ENCODE peak calls at places on chromosomes 12 and 14, in eight cellular contexts. One of them, this sample, is unnamed.
A peak's percentile ranks its signal among the peaks of the same experiment; 100 is the strongest.

GRCh38 chr12:49702676-49703228 is 4.5 kb downstream of the FMNL3 start:
- DNase-seq in activated B cell treated with CpG ODN at 0.5 μM for 24 hours: no peak
- DNase-seq in thyroid gland: no peak
- DNase-seq in GM10248: no peak
- DNase-seq in tibial nerve: no peak
- DNase-seq in lower leg skin: no peak
- DNase-seq in A549: no peak
- DNase-seq in endodermal cell: no peak
- DNase-seq in this sample: no peak

GRCh38 chr12:116319316-116319715 is 41.8 kb upstream of the MED13L start:
- DNase-seq in GM10248: no peak
- DNase-seq in A549: no peak
- DNase-seq in tibial nerve: no peak
- DNase-seq in thyroid gland: peak; percentile 22
- DNase-seq in activated B cell treated with CpG ODN at 0.5 μM for 24 hours: no peak
- DNase-seq in endodermal cell: no peak
- DNase-seq in lower leg skin: no peak
- DNase-seq in this sample: no peak

GRCh38 chr14:92844220-92844619 is 50.1 kb downstream of the GOLGA5 start:
- DNase-seq in GM10248: no peak
- DNase-seq in lower leg skin: no peak
- DNase-seq in tibial nerve: no peak
- DNase-seq in thyroid gland: no peak
- DNase-seq in activated B cell treated with CpG ODN at 0.5 μM for 24 hours: no peak
- DNase-seq in endodermal cell: no peak
- DNase-seq in A549: no peak
- DNase-seq in this sample: no peak

GRCh38 chr14:67524152-67524963 is 8.7 kb upstream of the PLEKHH1 start:
- DNase-seq in thyroid gland: no peak
- DNase-seq in tibial nerve: no peak
- DNase-seq in GM10248: no peak
- DNase-seq in lower leg skin: no peak
- DNase-seq in activated B cell treated with CpG ODN at 0.5 μM for 24 hours: no peak
- DNase-seq in endodermal cell: no peak
- DNase-seq in A549: no peak
- DNase-seq in this sample: no peak

GRCh38 chr14:31927348-31927826 is 149.7 kb upstream of the ARHGAP5 start:
- DNase-seq in lower leg skin: no peak
- DNase-seq in thyroid gland: peak; percentile 58
- DNase-seq in GM10248: no peak
- DNase-seq in endodermal cell: no peak
- DNase-seq in activated B cell treated with CpG ODN at 0.5 μM for 24 hours: no peak
- DNase-seq in A549: peak; percentile 67
- DNase-seq in tibial nerve: no peak
- DNase-seq in this sample: peak; percentile 22

GRCh38 chr12:8948711-8949524 is 527 bp downstream of the M6PR start:
- DNase-seq in lower leg skin: no peak
- DNase-seq in activated B cell treated with CpG ODN at 0.5 μM for 24 hours: peak; percentile 24
- DNase-seq in GM10248: no peak
- DNase-seq in A549: peak; percentile 28
- DNase-seq in endodermal cell: peak; percentile 71
- DNase-seq in thyroid gland: no peak
- DNase-seq in tibial nerve: no peak
- DNase-seq in this sample: no peak

GRCh38 chr14:91405241-91405721 is 12.3 kb downstream of the CCDC88C start:
- DNase-seq in thyroid gland: no peak
- DNase-seq in A549: no peak
- DNase-seq in GM10248: no peak
- DNase-seq in activated B cell treated with CpG ODN at 0.5 μM for 24 hours: no peak
- DNase-seq in lower leg skin: no peak
- DNase-seq in endodermal cell: no peak
- DNase-seq in tibial nerve: no peak
- DNase-seq in this sample: no peak

GRCh38 chr12:93979189-93979588 is 169.2 kb upstream of the PLXNC1 start:
- DNase-seq in GM10248: peak; percentile 33
- DNase-seq in lower leg skin: no peak
- DNase-seq in activated B cell treated with CpG ODN at 0.5 μM for 24 hours: no peak
- DNase-seq in tibial nerve: no peak
- DNase-seq in thyroid gland: peak; percentile 27
- DNase-seq in endodermal cell: no peak
- DNase-seq in A549: no peak
- DNase-seq in this sample: no peak

GRCh38 chr12:4518106-4518728 is 20.5 kb upstream of the RAD51AP1 start:
- DNase-seq in GM10248: no peak
- DNase-seq in A549: no peak
- DNase-seq in lower leg skin: no peak
- DNase-seq in activated B cell treated with CpG ODN at 0.5 μM for 24 hours: no peak
- DNase-seq in tibial nerve: no peak
- DNase-seq in endodermal cell: no peak
- DNase-seq in thyroid gland: no peak
- DNase-seq in this sample: no peak

GRCh38 chr14:60760209-60760608 is 25.6 kb downstream of the MNAT1 start:
- DNase-seq in A549: no peak
- DNase-seq in activated B cell treated with CpG ODN at 0.5 μM for 24 hours: no peak
- DNase-seq in endodermal cell: no peak
- DNase-seq in lower leg skin: no peak
- DNase-seq in tibial nerve: no peak
- DNase-seq in GM10248: no peak
- DNase-seq in thyroid gland: no peak
- DNase-seq in this sample: no peak

GRCh38 chr14:20093442-20093841 is 17.1 kb upstream of the OR4K17 start:
- DNase-seq in tibial nerve: no peak
- DNase-seq in GM10248: no peak
- DNase-seq in A549: no peak
- DNase-seq in activated B cell treated with CpG ODN at 0.5 μM for 24 hours: no peak
- DNase-seq in thyroid gland: no peak
- DNase-seq in endodermal cell: no peak
- DNase-seq in lower leg skin: no peak
- DNase-seq in this sample: no peak

GRCh38 chr14:90503582-90503981 is 106.8 kb downstream of the CALM1 start:
- DNase-seq in A549: no peak
- DNase-seq in lower leg skin: no peak
- DNase-seq in endodermal cell: no peak
- DNase-seq in GM10248: no peak
- DNase-seq in activated B cell treated with CpG ODN at 0.5 μM for 24 hours: no peak
- DNase-seq in thyroid gland: peak; percentile 67
- DNase-seq in tibial nerve: no peak
- DNase-seq in this sample: no peak

GRCh38 chr14:77086017-77086727 is 11.9 kb upstream of the CIPC start:
- DNase-seq in A549: no peak
- DNase-seq in endodermal cell: peak; percentile 78
- DNase-seq in lower leg skin: no peak
- DNase-seq in tibial nerve: no peak
- DNase-seq in GM10248: peak; percentile 46
- DNase-seq in thyroid gland: peak; percentile 43
- DNase-seq in activated B cell treated with CpG ODN at 0.5 μM for 24 hours: no peak
- DNase-seq in this sample: no peak

GRCh38 chr14:75088566-75089373 is 19.3 kb downstream of the ZC2HC1C start:
- DNase-seq in lower leg skin: no peak
- DNase-seq in GM10248: peak; percentile 49
- DNase-seq in thyroid gland: peak; percentile 66
- DNase-seq in endodermal cell: peak; percentile 83
- DNase-seq in A549: peak; percentile 43
- DNase-seq in activated B cell treated with CpG ODN at 0.5 μM for 24 hours: no peak
- DNase-seq in tibial nerve: peak; percentile 92
- DNase-seq in this sample: peak; percentile 61

GRCh38 chr12:102474438-102475064 is 5.8 kb downstream of the IGF1 start:
- DNase-seq in GM10248: no peak
- DNase-seq in activated B cell treated with CpG ODN at 0.5 μM for 24 hours: no peak
- DNase-seq in endodermal cell: no peak
- DNase-seq in thyroid gland: peak; percentile 47
- DNase-seq in tibial nerve: no peak
- DNase-seq in A549: no peak
- DNase-seq in lower leg skin: no peak
- DNase-seq in this sample: no peak

GRCh38 chr14:76581592-76581991 is 179.7 kb upstream of the VASH1 start:
- DNase-seq in lower leg skin: no peak
- DNase-seq in tibial nerve: no peak
- DNase-seq in GM10248: no peak
- DNase-seq in activated B cell treated with CpG ODN at 0.5 μM for 24 hours: no peak
- DNase-seq in thyroid gland: no peak
- DNase-seq in endodermal cell: no peak
- DNase-seq in A549: no peak
- DNase-seq in this sample: no peak

GRCh38 chr12:118052324-118053070 is 8.5 kb downstream of the WSB2 start:
- DNase-seq in endodermal cell: peak; percentile 63
- DNase-seq in thyroid gland: peak; percentile 88
- DNase-seq in activated B cell treated with CpG ODN at 0.5 μM for 24 hours: no peak
- DNase-seq in GM10248: no peak
- DNase-seq in A549: peak; percentile 98
- DNase-seq in lower leg skin: peak; percentile 91
- DNase-seq in tibial nerve: peak; percentile 83
- DNase-seq in this sample: no peak

GRCh38 chr12:42332301-42332894 is 6.4 kb downstream of the PPHLN1 start:
- DNase-seq in thyroid gland: peak; percentile 19
- DNase-seq in GM10248: peak; percentile 61
- DNase-seq in lower leg skin: no peak
- DNase-seq in A549: peak; percentile 47
- DNase-seq in endodermal cell: no peak
- DNase-seq in activated B cell treated with CpG ODN at 0.5 μM for 24 hours: no peak
- DNase-seq in tibial nerve: peak; percentile 75
- DNase-seq in this sample: no peak

GRCh38 chr12:107339932-107340331 is 246.6 kb upstream of the CRY1 start:
- DNase-seq in A549: no peak
- DNase-seq in lower leg skin: no peak
- DNase-seq in thyroid gland: no peak
- DNase-seq in activated B cell treated with CpG ODN at 0.5 μM for 24 hours: no peak
- DNase-seq in GM10248: no peak
- DNase-seq in tibial nerve: no peak
- DNase-seq in endodermal cell: no peak
- DNase-seq in this sample: no peak

GRCh38 chr12:107385518-107385917 is 292.2 kb upstream of the CRY1 start:
- DNase-seq in tibial nerve: no peak
- DNase-seq in lower leg skin: no peak
- DNase-seq in endodermal cell: no peak
- DNase-seq in activated B cell treated with CpG ODN at 0.5 μM for 24 hours: no peak
- DNase-seq in GM10248: no peak
- DNase-seq in thyroid gland: peak; percentile 62
- DNase-seq in A549: no peak
- DNase-seq in this sample: no peak

GRCh38 chr14:43914041-43914693 is 592.9 kb downstream of the FSCB start:
- DNase-seq in tibial nerve: no peak
- DNase-seq in endodermal cell: no peak
- DNase-seq in activated B cell treated with CpG ODN at 0.5 μM for 24 hours: no peak
- DNase-seq in A549: no peak
- DNase-seq in thyroid gland: no peak
- DNase-seq in GM10248: no peak
- DNase-seq in lower leg skin: no peak
- DNase-seq in this sample: no peak

DNA sequence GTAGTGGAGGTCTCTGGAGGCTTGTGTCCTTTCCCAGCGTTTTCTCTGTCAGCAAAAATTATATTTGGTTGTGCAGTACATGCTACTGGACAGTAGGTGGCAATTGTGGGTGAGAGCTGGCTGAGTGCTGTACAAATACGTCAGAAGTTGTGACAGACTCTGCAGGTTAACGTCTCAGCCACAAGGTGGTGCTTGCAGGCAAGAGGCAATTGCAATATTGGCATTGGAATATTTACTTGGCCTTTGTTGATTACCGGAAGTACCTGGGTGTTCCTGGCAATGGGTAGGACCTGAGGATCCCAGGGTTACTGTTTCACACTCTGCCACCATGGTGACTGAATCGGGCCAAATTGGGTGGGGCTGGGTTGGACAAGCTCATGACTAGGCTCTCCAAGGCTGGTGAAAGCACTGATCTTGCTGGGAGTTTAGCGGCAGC is 333.9 kb upstream of the LMO3 start:
- DNase-seq in lower leg skin: no peak
- DNase-seq in activated B cell treated with CpG ODN at 0.5 μM for 24 hours: no peak
- DNase-seq in thyroid gland: peak; percentile 29
- DNase-seq in endodermal cell: peak; percentile 92
- DNase-seq in GM10248: peak; percentile 46
- DNase-seq in tibial nerve: no peak
- DNase-seq in A549: peak; percentile 56
- DNase-seq in this sample: peak; percentile 25
- TF ChIP-seq CTCF in lower leg skin: no peak
- TF ChIP-seq CTCF in activated B cell treated with CpG ODN at 0.5 μM for 24 hours: no peak
- TF ChIP-seq CTCF in thyroid gland: no peak
- TF ChIP-seq CTCF in endodermal cell: peak; percentile 100
- TF ChIP-seq CTCF in GM10248: peak; percentile 60
- TF ChIP-seq CTCF in tibial nerve: no peak
- TF ChIP-seq CTCF in A549: peak; percentile 78
- TF ChIP-seq CTCF in this sample: peak; percentile 97

DNA sequence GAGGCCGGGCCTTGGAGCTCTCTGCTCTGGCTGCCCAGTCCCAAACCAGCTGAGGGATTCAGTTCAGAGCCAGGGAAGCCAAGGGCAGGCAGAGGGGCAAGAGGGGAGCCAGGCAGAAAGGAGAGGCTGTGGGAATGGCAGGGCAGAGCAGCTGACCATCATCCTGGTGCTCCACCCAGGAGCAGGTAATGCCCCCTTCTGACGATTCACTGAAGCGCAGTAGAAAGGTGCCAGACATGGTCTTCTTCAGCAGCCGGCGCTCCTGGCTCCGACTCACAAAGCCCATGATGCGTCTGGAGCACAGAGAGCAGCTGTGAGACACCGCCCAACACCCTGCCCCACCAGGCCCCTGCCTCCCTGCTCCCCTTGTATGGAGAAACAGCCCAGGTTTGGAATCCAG is 8.0 kb downstream of the IL23A start:
- DNase-seq in A549: no peak
- DNase-seq in tibial nerve: no peak
- DNase-seq in lower leg skin: no peak
- DNase-seq in endodermal cell: peak; percentile 86
- DNase-seq in activated B cell treated with CpG ODN at 0.5 μM for 24 hours: no peak
- DNase-seq in thyroid gland: no peak
- DNase-seq in GM10248: no peak
- DNase-seq in this sample: no peak
- TF ChIP-seq CTCF in A549: no peak
- TF ChIP-seq CTCF in tibial nerve: no peak
- TF ChIP-seq CTCF in lower leg skin: no peak
- TF ChIP-seq CTCF in endodermal cell: peak; percentile 56
- TF ChIP-seq CTCF in activated B cell treated with CpG ODN at 0.5 μM for 24 hours: no peak
- TF ChIP-seq CTCF in thyroid gland: no peak
- TF ChIP-seq CTCF in GM10248: no peak
- TF ChIP-seq CTCF in this sample: no peak

GRCh38 chr14:55126932-55127490 is 2.0 kb upstream of the LGALS3 start:
- DNase-seq in lower leg skin: no peak
- DNase-seq in A549: no peak
- DNase-seq in activated B cell treated with CpG ODN at 0.5 μM for 24 hours: no peak
- DNase-seq in thyroid gland: no peak
- DNase-seq in tibial nerve: no peak
- DNase-seq in GM10248: no peak
- DNase-seq in endodermal cell: no peak
- DNase-seq in this sample: no peak
- TF ChIP-seq CTCF in lower leg skin: no peak
- TF ChIP-seq CTCF in A549: no peak
- TF ChIP-seq CTCF in activated B cell treated with CpG ODN at 0.5 μM for 24 hours: no peak
- TF ChIP-seq CTCF in thyroid gland: no peak
- TF ChIP-seq CTCF in tibial nerve: no peak
- TF ChIP-seq CTCF in GM10248: no peak
- TF ChIP-seq CTCF in endodermal cell: no peak
- TF ChIP-seq CTCF in this sample: no peak

DNA sequence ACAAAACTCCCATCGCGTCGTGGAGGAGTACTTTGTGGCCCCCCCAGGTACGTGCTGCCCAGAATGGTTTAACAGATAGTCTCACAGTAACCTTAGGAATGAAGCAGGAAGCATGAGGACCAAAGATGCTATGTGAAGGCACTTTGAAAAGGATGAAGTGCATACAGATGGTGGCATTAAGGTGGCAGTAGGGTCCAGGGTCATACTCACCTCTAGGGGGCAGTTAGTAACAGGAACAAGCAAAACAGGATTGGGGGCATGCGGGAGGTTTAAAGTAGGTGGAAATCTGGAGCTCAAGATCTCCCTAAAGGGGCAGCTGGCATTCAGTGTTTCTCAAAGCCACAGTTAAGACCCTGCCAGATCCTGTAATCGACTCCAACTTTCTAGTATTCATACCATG is 10.9 kb downstream of the GATC start:
- DNase-seq in GM10248: no peak
- DNase-seq in activated B cell treated with CpG ODN at 0.5 μM for 24 hours: no peak
- DNase-seq in endodermal cell: peak; percentile 87
- DNase-seq in tibial nerve: no peak
- DNase-seq in A549: peak; percentile 44
- DNase-seq in thyroid gland: no peak
- DNase-seq in lower leg skin: no peak
- DNase-seq in this sample: no peak
- TF ChIP-seq CTCF in GM10248: peak; percentile 22
- TF ChIP-seq CTCF in activated B cell treated with CpG ODN at 0.5 μM for 24 hours: no peak
- TF ChIP-seq CTCF in endodermal cell: peak; percentile 78
- TF ChIP-seq CTCF in tibial nerve: no peak
- TF ChIP-seq CTCF in A549: peak; percentile 32
- TF ChIP-seq CTCF in thyroid gland: no peak
- TF ChIP-seq CTCF in lower leg skin: no peak
- TF ChIP-seq CTCF in this sample: peak; percentile 49